ENCODE peak calls at places on chromosomes 1 and 21, in ten cellular contexts. Y, B, K, G, R, E, Z, X, A and V are unnamed samples.

GRCh38 chr1:84771895-84772294 is 81.6 kb upstream of the SSX2IP start:
- ATAC-seq in E (no peak), G (peak; percentile 27), K (no peak), Y (no peak), Z (no peak), R (no peak), X (no peak), B (peak; percentile 83), A (no peak), V (no peak)

GRCh38 chr1:226029568-226030225 is 30.6 kb upstream of the SDE2 start:
- ATAC-seq in B (no peak), Y (peak; percentile 22), G (no peak), R (no peak), E (no peak), K (no peak), Z (no peak), X (no peak), A (no peak), V (no peak)

GRCh38 chr1:56448937-56449336 is 130.4 kb downstream of the PLPP3 start:
- ATAC-seq in E (no peak), G (no peak), K (no peak), R (no peak), Z (no peak), B (peak; percentile 48), A (no peak), X (no peak), Y (no peak), V (no peak)

GRCh38 chr1:165531021-165531420 is 12.8 kb upstream of the LRRC52 start:
- ATAC-seq in G (peak; percentile 80), A (peak; percentile 77), X (no peak), K (no peak), E (no peak), Y (no peak), Z (no peak), B (no peak), R (no peak), V (no peak)

GRCh38 chr1:222555992-222556615 is 8.2 kb upstream of the HHIPL2 start:
- ATAC-seq in G (no peak), X (no peak), B (no peak), Y (no peak), K (no peak), R (no peak), E (no peak), A (no peak), Z (no peak), V (no peak)

GRCh38 chr1:232445361-232446106 is 184.4 kb downstream of the SIPA1L2 start:
- ATAC-seq in E (peak; percentile 19), X (no peak), K (no peak), R (no peak), B (no peak), Y (no peak), Z (no peak), G (peak; percentile 83), A (no peak), V (no peak)

GRCh38 chr1:214014730-214015129 is 27.0 kb downstream of the PROX1 start:
- ATAC-seq in K (no peak), X (no peak), A (peak; percentile 9), Z (no peak), G (peak; percentile 58), E (no peak), Y (no peak), B (no peak), R (no peak), V (no peak)

GRCh38 chr1:211736351-211736915 is 61.0 kb upstream of the NEK2 start:
- ATAC-seq in X (no peak), R (no peak), G (peak; percentile 23), Z (no peak), E (no peak), K (no peak), B (peak; percentile 7), A (no peak), Y (no peak), V (no peak)

GRCh38 chr1:50959303-50959912 is 659 bp downstream of the FAF1 start:
- ATAC-seq in K (peak; percentile 23), B (peak; percentile 49), Y (peak; percentile 2), Z (peak; percentile 28), R (peak; percentile 44), G (no peak), A (peak; percentile 32), X (peak; percentile 14), E (peak; percentile 2), V (peak; percentile 4)

GRCh38 chr1:42340093-42340492 is 5.1 kb upstream of the FOXJ3 start:
- ATAC-seq in Y (peak; percentile 68), R (no peak), Z (no peak), K (no peak), A (no peak), X (no peak), E (peak; percentile 56), B (peak; percentile 81), G (no peak), V (no peak)

GRCh38 chr1:35433714-35434113 is 123.5 kb downstream of the KIAA0319L start:
- ATAC-seq in E (no peak), Y (no peak), X (no peak), B (no peak), Z (no peak), R (no peak), G (no peak), A (peak; percentile 11), K (no peak), V (no peak)

GRCh38 chr1:161933592-161934277 is 89.9 kb downstream of the OLFML2B start:
- ATAC-seq in Y (no peak), Z (peak; percentile 61), A (no peak), R (peak; percentile 69), X (peak; percentile 8), G (no peak), E (no peak), K (peak; percentile 7), B (no peak), V (no peak)

GRCh38 chr21:46022551-46023107 is 41.1 kb downstream of the COL6A1 start:
- ATAC-seq in G (peak; percentile 71), B (peak; percentile 53), E (peak; percentile 30), Z (no peak), R (no peak), A (peak; percentile 58), Y (no peak), K (no peak), X (no peak), V (no peak)

GRCh38 chr1:82819234-82819633 is 1018.5 kb downstream of the ADGRL2 start:
- ATAC-seq in Y (no peak), R (no peak), E (no peak), K (no peak), Z (peak; percentile 57), B (no peak), X (no peak), A (no peak), G (no peak), V (no peak)

GRCh38 chr1:162240643-162240976 is 136.0 kb downstream of the SPATA46 start:
- ATAC-seq in B (no peak), A (no peak), Z (no peak), X (no peak), K (no peak), Y (no peak), E (no peak), G (no peak), R (no peak), V (no peak)

GRCh38 chr1:108831225-108831624 is 25.7 kb downstream of the AKNAD1 start:
- ATAC-seq in X (no peak), A (no peak), R (no peak), Y (no peak), B (peak; percentile 6), G (no peak), Z (no peak), E (no peak), K (no peak), V (no peak)

GRCh38 chr1:147388969-147389368 is 146.5 kb downstream of the CHD1L start:
- ATAC-seq in G (no peak), Z (no peak), X (no peak), B (no peak), Y (no peak), K (no peak), E (no peak), A (no peak), R (no peak), V (no peak)

GRCh38 chr21:20971296-20971921 is 26.8 kb upstream of the NCAM2 start:
- ATAC-seq in E (peak; percentile 54), R (no peak), A (no peak), K (no peak), B (no peak), Y (peak; percentile 68), G (no peak), Z (no peak), X (no peak), V (no peak)